ENCODE peak calls at places on chromosomes 13 and 19, in four cellular contexts. One of them, this sample, is unnamed.

GRCh38 chr19:35468637-35469036 is 20.6 kb downstream of the FFAR2 start:
- DNase-seq in transverse colon: peak
- DNase-seq in heart right ventricle: peak
- DNase-seq in brain microvascular endothelial cell: peak
- DNase-seq in this sample: no peak

GRCh38 chr13:36323951-36324566 is 22.1 kb downstream of the SPART start:
- DNase-seq in brain microvascular endothelial cell: peak
- DNase-seq in heart right ventricle: no peak
- DNase-seq in transverse colon: no peak
- DNase-seq in this sample: no peak

GRCh38 chr13:74102691-74103090 is 31.5 kb downstream of the KLF12 start:
- DNase-seq in transverse colon: no peak
- DNase-seq in heart right ventricle: no peak
- DNase-seq in brain microvascular endothelial cell: no peak
- DNase-seq in this sample: no peak

GRCh38 chr13:109626386-109627171 is 159.8 kb downstream of the IRS2 start:
- DNase-seq in brain microvascular endothelial cell: no peak
- DNase-seq in heart right ventricle: no peak
- DNase-seq in transverse colon: no peak
- DNase-seq in this sample: no peak

GRCh38 chr19:28185646-28186045 is 1027.3 kb downstream of the UQCRFS1 start:
- DNase-seq in brain microvascular endothelial cell: no peak
- DNase-seq in transverse colon: no peak
- DNase-seq in heart right ventricle: no peak
- DNase-seq in this sample: no peak

GRCh38 chr13:31982124-31982523 is 49.5 kb upstream of the FRY start:
- DNase-seq in brain microvascular endothelial cell: peak
- DNase-seq in transverse colon: no peak
- DNase-seq in heart right ventricle: no peak
- DNase-seq in this sample: no peak

GRCh38 chr19:40921005-40921897 is 39.2 kb upstream of the CYP2A7 start:
- DNase-seq in heart right ventricle: no peak
- DNase-seq in brain microvascular endothelial cell: no peak
- DNase-seq in transverse colon: peak
- DNase-seq in this sample: no peak

GRCh38 chr13:33072282-33072681 is 56.1 kb downstream of the KL start:
- DNase-seq in transverse colon: no peak
- DNase-seq in brain microvascular endothelial cell: no peak
- DNase-seq in heart right ventricle: no peak
- DNase-seq in this sample: no peak

GRCh38 chr13:54637377-54637776 is 1608.8 kb downstream of the OLFM4 start:
- DNase-seq in transverse colon: no peak
- DNase-seq in heart right ventricle: no peak
- DNase-seq in brain microvascular endothelial cell: peak
- DNase-seq in this sample: no peak

GRCh38 chr13:84263354-84264069 is 381.2 kb upstream of the SLITRK1 start:
- DNase-seq in brain microvascular endothelial cell: no peak
- DNase-seq in transverse colon: no peak
- DNase-seq in heart right ventricle: no peak
- DNase-seq in this sample: no peak

GRCh38 chr13:50444726-50445125 is 398.8 kb downstream of the DLEU7 start:
- DNase-seq in transverse colon: no peak
- DNase-seq in brain microvascular endothelial cell: no peak
- DNase-seq in heart right ventricle: no peak
- DNase-seq in this sample: no peak

GRCh38 chr13:26508885-26509284 is 48.6 kb upstream of the WASF3 start:
- DNase-seq in transverse colon: peak
- DNase-seq in brain microvascular endothelial cell: peak
- DNase-seq in heart right ventricle: peak
- DNase-seq in this sample: peak

GRCh38 chr13:77042566-77043177 is 15.7 kb upstream of the FBXL3 start:
- DNase-seq in transverse colon: no peak
- DNase-seq in heart right ventricle: no peak
- DNase-seq in brain microvascular endothelial cell: no peak
- DNase-seq in this sample: no peak

GRCh38 chr13:100550433-100550832 is 38.2 kb downstream of the GGACT start:
- DNase-seq in transverse colon: no peak
- DNase-seq in heart right ventricle: peak
- DNase-seq in brain microvascular endothelial cell: peak
- DNase-seq in this sample: peak

GRCh38 chr13:99307648-99308339 is 595 bp upstream of the GPR183 start:
- DNase-seq in heart right ventricle: no peak
- DNase-seq in brain microvascular endothelial cell: peak
- DNase-seq in transverse colon: peak
- DNase-seq in this sample: peak

GRCh38 chr13:22596157-22596863 is 584.5 kb upstream of the SGCG start:
- DNase-seq in transverse colon: no peak
- DNase-seq in brain microvascular endothelial cell: no peak
- DNase-seq in heart right ventricle: no peak
- DNase-seq in this sample: no peak

GRCh38 chr13:42600943-42601342 is 27.0 kb downstream of the TNFSF11 start:
- DNase-seq in transverse colon: no peak
- DNase-seq in heart right ventricle: no peak
- DNase-seq in brain microvascular endothelial cell: no peak
- DNase-seq in this sample: no peak

GRCh38 chr19:45474941-45475516 is 7.2 kb downstream of the FOSB start:
- DNase-seq in brain microvascular endothelial cell: peak
- DNase-seq in heart right ventricle: no peak
- DNase-seq in transverse colon: no peak
- DNase-seq in this sample: no peak

GRCh38 chr19:4326215-4326836 is 12.3 kb downstream of the STAP2 start:
- DNase-seq in transverse colon: no peak
- DNase-seq in brain microvascular endothelial cell: no peak
- DNase-seq in heart right ventricle: no peak
- DNase-seq in this sample: no peak
- H3K4me3 ChIP-seq in transverse colon: no peak
- H3K4me3 ChIP-seq in brain microvascular endothelial cell: no peak
- H3K4me3 ChIP-seq in heart right ventricle: no peak
- H3K4me3 ChIP-seq in this sample: no peak

GRCh38 chr19:7469654-7470285 is 19.1 kb downstream of the PEX11G start:
- DNase-seq in brain microvascular endothelial cell: no peak
- DNase-seq in transverse colon: no peak
- DNase-seq in heart right ventricle: no peak
- DNase-seq in this sample: no peak
- H3K27ac ChIP-seq in brain microvascular endothelial cell: no peak
- H3K27ac ChIP-seq in transverse colon: no peak
- H3K27ac ChIP-seq in heart right ventricle: no peak
- H3K27ac ChIP-seq in this sample: no peak

GRCh38 chr19:4606181-4606580 is 33.1 kb upstream of the TNFAIP8L1 start:
- DNase-seq in heart right ventricle: no peak
- DNase-seq in brain microvascular endothelial cell: no peak
- DNase-seq in transverse colon: no peak
- DNase-seq in this sample: no peak

GRCh38 chr19:4604912-4605311 is 34.4 kb upstream of the TNFAIP8L1 start:
- DNase-seq in heart right ventricle: no peak
- DNase-seq in brain microvascular endothelial cell: no peak
- DNase-seq in transverse colon: no peak
- DNase-seq in this sample: no peak

GRCh38 chr19:4613258-4613751 is 26.0 kb upstream of the TNFAIP8L1 start:
- DNase-seq in brain microvascular endothelial cell: no peak
- DNase-seq in transverse colon: no peak
- DNase-seq in heart right ventricle: no peak
- DNase-seq in this sample: no peak

GRCh38 chr19:4606921-4607678 is 32.2 kb upstream of the TNFAIP8L1 start:
- DNase-seq in transverse colon: no peak
- DNase-seq in heart right ventricle: peak
- DNase-seq in brain microvascular endothelial cell: no peak
- DNase-seq in this sample: no peak

GRCh38 chr19:4609878-4610511 is 29.3 kb upstream of the TNFAIP8L1 start:
- DNase-seq in transverse colon: no peak
- DNase-seq in brain microvascular endothelial cell: no peak
- DNase-seq in heart right ventricle: peak
- DNase-seq in this sample: no peak
- H3K4me3 ChIP-seq in transverse colon: no peak
- H3K4me3 ChIP-seq in brain microvascular endothelial cell: no peak
- H3K4me3 ChIP-seq in heart right ventricle: no peak
- H3K4me3 ChIP-seq in this sample: no peak

GRCh38 chr19:6767357-6768235 is at the start of gene SH2D3A:
- DNase-seq in heart right ventricle: peak
- DNase-seq in brain microvascular endothelial cell: peak
- DNase-seq in transverse colon: peak
- DNase-seq in this sample: no peak
- H3K27ac ChIP-seq in heart right ventricle: no peak
- H3K27ac ChIP-seq in brain microvascular endothelial cell: no peak
- H3K27ac ChIP-seq in transverse colon: peak
- H3K27ac ChIP-seq in this sample: no peak

DNA sequence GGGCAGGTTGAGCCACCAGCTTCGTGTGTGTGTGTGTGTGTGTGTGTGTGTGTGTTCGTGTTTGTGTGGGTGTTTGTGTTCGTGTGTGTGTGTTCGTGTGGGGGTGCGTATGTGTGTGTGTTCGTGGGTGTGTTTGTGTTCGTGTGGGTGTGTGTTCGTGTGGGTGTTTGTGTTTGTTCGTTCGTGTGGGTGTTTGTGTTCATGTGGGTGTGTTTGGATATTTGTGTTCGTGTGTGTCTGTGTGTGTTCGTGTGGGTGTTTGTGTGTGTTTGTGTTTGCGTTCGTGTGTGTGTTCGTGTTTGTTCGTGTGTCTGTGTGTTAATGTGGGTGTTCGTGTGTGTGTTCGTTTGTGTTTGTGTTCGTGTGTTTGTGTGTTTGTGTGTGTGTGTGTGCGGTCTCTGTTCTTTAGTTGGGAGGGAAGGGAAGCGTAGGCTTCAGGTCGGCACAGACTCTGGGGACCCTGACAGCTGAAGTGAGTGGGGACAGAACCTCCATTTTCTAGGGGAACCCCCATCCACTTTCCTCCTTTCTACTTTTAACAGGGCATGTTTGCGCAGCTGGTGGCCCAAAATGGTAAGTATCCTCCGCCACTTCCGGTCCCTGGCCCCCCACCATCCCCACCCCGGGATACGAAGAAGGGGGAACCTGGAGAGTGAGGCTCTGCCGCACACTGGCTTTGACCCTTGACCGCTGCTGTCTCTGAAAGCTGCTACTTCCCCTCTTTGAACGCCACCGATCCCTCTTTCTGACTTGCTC is 1.6 kb downstream of the TNFSF9 start:
- DNase-seq in heart right ventricle: no peak
- DNase-seq in transverse colon: no peak
- DNase-seq in brain microvascular endothelial cell: no peak
- DNase-seq in this sample: no peak
- H3K4me3 ChIP-seq in heart right ventricle: no peak
- H3K4me3 ChIP-seq in transverse colon: peak
- H3K4me3 ChIP-seq in brain microvascular endothelial cell: no peak
- H3K4me3 ChIP-seq in this sample: no peak

DNA sequence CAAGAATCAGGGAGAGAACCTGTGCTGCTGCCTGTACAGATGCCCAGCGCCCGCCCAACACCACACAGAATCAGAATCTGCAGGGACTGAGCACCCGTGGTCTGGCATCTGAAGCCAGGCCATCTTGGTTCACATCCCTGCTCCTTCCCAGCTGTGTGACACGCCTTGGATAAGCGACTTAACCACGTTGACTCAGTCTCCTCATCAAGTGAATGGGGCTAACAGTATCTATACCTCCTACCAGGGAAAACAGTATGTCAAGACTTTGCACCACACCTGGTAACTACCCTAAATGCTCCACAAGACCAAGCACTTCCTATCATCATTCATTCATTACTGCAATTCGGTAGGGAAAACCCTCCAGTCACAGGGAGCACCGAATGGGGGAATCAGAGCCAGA is 1.2 kb downstream of the RANBP3 start:
- DNase-seq in transverse colon: no peak
- DNase-seq in heart right ventricle: no peak
- DNase-seq in brain microvascular endothelial cell: no peak
- DNase-seq in this sample: no peak
- H3K27ac ChIP-seq in transverse colon: peak
- H3K27ac ChIP-seq in heart right ventricle: no peak
- H3K27ac ChIP-seq in brain microvascular endothelial cell: no peak
- H3K27ac ChIP-seq in this sample: no peak

GRCh38 chr19:31500540-31500830 is 151.2 kb upstream of the TSHZ3 start:
- DNase-seq in transverse colon: no peak
- DNase-seq in heart right ventricle: no peak
- DNase-seq in brain microvascular endothelial cell: no peak
- DNase-seq in this sample: no peak

GRCh38 chr19:31499281-31499680 is 150.0 kb upstream of the TSHZ3 start:
- DNase-seq in heart right ventricle: no peak
- DNase-seq in brain microvascular endothelial cell: no peak
- DNase-seq in transverse colon: no peak
- DNase-seq in this sample: no peak

GRCh38 chr19:31497709-31498108 is 148.5 kb upstream of the TSHZ3 start:
- DNase-seq in heart right ventricle: no peak
- DNase-seq in transverse colon: no peak
- DNase-seq in brain microvascular endothelial cell: no peak
- DNase-seq in this sample: no peak

GRCh38 chr19:31499826-31500539 is 150.7 kb upstream of the TSHZ3 start:
- DNase-seq in transverse colon: no peak
- DNase-seq in heart right ventricle: no peak
- DNase-seq in brain microvascular endothelial cell: no peak
- DNase-seq in this sample: no peak

GRCh38 chr19:31498781-31499180 is 149.5 kb upstream of the TSHZ3 start:
- DNase-seq in brain microvascular endothelial cell: no peak
- DNase-seq in heart right ventricle: no peak
- DNase-seq in transverse colon: no peak
- DNase-seq in this sample: no peak
- H3K4me3 ChIP-seq in brain microvascular endothelial cell: no peak
- H3K4me3 ChIP-seq in heart right ventricle: no peak
- H3K4me3 ChIP-seq in transverse colon: no peak
- H3K4me3 ChIP-seq in this sample: no peak

This sample was measured in tibial artery.